ENCODE peak calls at places on chromosomes 12 and 14, in four cellular contexts. U is epithelial cell of esophagus, M is activated T-cell treated with anti-CD3 and anti-CD28 coated beads for 1 hour, S is Karpas-422. L is an unnamed sample.

GRCh38 chr12:101027200-101027599 is 182.8 kb downstream of the SLC5A8 start:
- DNase-seq in U (no peak), M (no peak), S (no peak), L (no peak)

GRCh38 chr12:131511391-131511802 is 199.5 kb upstream of the SFSWAP start:
- DNase-seq in U (peak), M (peak), S (peak), L (no peak)

GRCh38 chr12:50621435-50622304 is 116.9 kb downstream of the DIP2B start:
- DNase-seq in U (no peak), M (no peak), S (no peak), L (no peak)

GRCh38 chr12:113298861-113299545 is 35.9 kb downstream of the SLC8B1 start:
- DNase-seq in U (no peak), M (no peak), S (peak), L (no peak)

GRCh38 chr14:74664717-74665116 is 48.2 kb downstream of the AREL1 start:
- DNase-seq in U (no peak), M (no peak), S (no peak), L (no peak)

GRCh38 chr12:94263011-94263786 is 114.8 kb downstream of the PLXNC1 start:
- DNase-seq in U (no peak), M (peak), S (peak), L (peak)

GRCh38 chr12:42735869-42736361 is 146.4 kb upstream of the PRICKLE1 start:
- DNase-seq in U (peak), M (no peak), S (no peak), L (no peak)

GRCh38 chr14:105193916-105194782 is 13.0 kb upstream of the NUDT14 start:
- DNase-seq in U (peak), M (no peak), S (peak), L (no peak)

GRCh38 chr12:42705863-42706262 is 116.3 kb upstream of the PRICKLE1 start:
- DNase-seq in U (peak), M (no peak), S (no peak), L (no peak)

GRCh38 chr14:60178820-60179219 is 13.6 kb upstream of the DHRS7 start:
- DNase-seq in U (no peak), M (no peak), S (no peak), L (no peak)

GRCh38 chr12:25756974-25757665 is 201.4 kb upstream of the RASSF8 start:
- DNase-seq in U (no peak), M (no peak), S (no peak), L (no peak)

GRCh38 chr12:95838125-95838524 is 20.6 kb upstream of the SNRPF start:
- DNase-seq in U (peak), M (no peak), S (no peak), L (no peak)

GRCh38 chr14:30077946-30078345 is 150.3 kb upstream of the PRKD1 start:
- DNase-seq in U (no peak), M (no peak), S (no peak), L (no peak)

GRCh38 chr14:84272290-84272721 is 1257.6 kb upstream of the FLRT2 start:
- DNase-seq in U (no peak), M (no peak), S (no peak), L (no peak)

GRCh38 chr12:47032644-47033043 is 46.8 kb upstream of the PCED1B start:
- DNase-seq in U (peak), M (no peak), S (peak), L (no peak)